ENCODE peak calls at places on chromosomes 2 and 18, in seven cellular contexts. E is thoracic aorta, H is heart right ventricle, T is GM23338, W is MM.1S, J is ovary, O is AG04450. P is an unnamed sample.

GRCh38 chr2:241363316-241363879 is 7.3 kb downstream of the FARP2 start:
- DNase-seq in O (no peak), T (no peak), W (no peak), J (no peak), E (no peak), H (no peak), P (peak; percentile 45)

GRCh38 chr2:182064024-182064880 is 78.6 kb downstream of the PPP1R1C start:
- DNase-seq in T (no peak), O (no peak), H (peak; percentile 22), W (no peak), J (no peak), E (no peak), P (no peak)

GRCh38 chr2:9294764-9295163 is 88.2 kb downstream of the ASAP2 start:
- DNase-seq in H (no peak), E (no peak), J (no peak), O (no peak), T (no peak), W (no peak), P (no peak)

GRCh38 chr2:36044389-36044788 is 311.2 kb upstream of the CRIM1 start:
- DNase-seq in E (no peak), H (no peak), T (no peak), O (no peak), W (no peak), J (no peak), P (no peak)

GRCh38 chr18:11533942-11534496 is 75.4 kb upstream of the SLC35G4 start:
- DNase-seq in O (no peak), T (peak; percentile 18), W (no peak), J (no peak), H (no peak), E (no peak), P (no peak)

GRCh38 chr2:175627405-175627804 is 374.7 kb downstream of the LNPK start:
- DNase-seq in O (no peak), H (no peak), T (no peak), J (no peak), E (no peak), W (no peak), P (no peak)

GRCh38 chr18:10579079-10579867 is 53.4 kb downstream of the NAPG start:
- DNase-seq in O (peak; percentile 27), H (no peak), T (no peak), E (no peak), W (no peak), J (no peak), P (no peak)

GRCh38 chr18:74310411-74310810 is 5.2 kb upstream of the C18orf63 start:
- DNase-seq in W (no peak), O (no peak), H (no peak), E (no peak), T (peak; percentile 68), J (no peak), P (peak; percentile 35)

GRCh38 chr2:157838442-157839161 is 37.5 kb downstream of the ACVR1 start:
- DNase-seq in W (no peak), T (peak; percentile 38), E (peak; percentile 7), J (peak; percentile 36), O (peak; percentile 57), H (peak; percentile 25), P (no peak)

GRCh38 chr2:238694136-238694755 is 153.6 kb upstream of the TWIST2 start:
- DNase-seq in E (no peak), J (no peak), T (no peak), H (no peak), W (no peak), O (no peak), P (no peak)

GRCh38 chr2:25187729-25188350 is 19.5 kb upstream of the POMC start:
- DNase-seq in E (no peak), O (no peak), W (no peak), H (no peak), T (no peak), J (no peak), P (no peak)

GRCh38 chr18:79816981-79817606 is 19.4 kb downstream of the KCNG2 start:
- DNase-seq in E (no peak), H (no peak), O (no peak), T (no peak), W (no peak), J (no peak), P (no peak)

GRCh38 chr2:171227066-171227782 is 66.5 kb upstream of the TLK1 start:
- DNase-seq in T (no peak), J (no peak), H (no peak), W (no peak), E (no peak), O (no peak), P (no peak)

GRCh38 chr2:239257511-239257937 is 143.3 kb downstream of the HDAC4 start:
- DNase-seq in E (no peak), T (no peak), W (peak; percentile 28), H (no peak), O (peak; percentile 70), J (no peak), P (no peak)

GRCh38 chr2:174577967-174578589 is 19.5 kb downstream of the WIPF1 start:
- DNase-seq in O (peak; percentile 26), W (peak; percentile 61), E (no peak), H (no peak), J (no peak), T (peak; percentile 61), P (peak; percentile 72)

GRCh38 chr18:13379062-13379800 is 160.7 kb downstream of the LDLRAD4 start:
- DNase-seq in E (no peak), J (no peak), O (no peak), W (no peak), T (no peak), H (no peak), P (no peak)

GRCh38 chr2:164014068-164014577 is 278.3 kb upstream of the FIGN start:
- DNase-seq in O (no peak), E (no peak), H (no peak), W (no peak), J (no peak), T (peak; percentile 10), P (no peak)

GRCh38 chr2:136075466-136075865 is 42.5 kb downstream of the CXCR4 start:
- DNase-seq in O (no peak), W (no peak), H (no peak), E (no peak), J (no peak), T (no peak), P (no peak)

GRCh38 chr18:76956648-76957047 is 134.3 kb downstream of the ZNF236 start:
- DNase-seq in O (no peak), W (no peak), E (no peak), H (no peak), T (no peak), J (no peak), P (no peak)

GRCh38 chr2:31122133-31122532 is 16.1 kb downstream of the GALNT14 start:
- DNase-seq in J (no peak), E (no peak), T (no peak), W (no peak), O (no peak), H (no peak), P (no peak)

GRCh38 chr2:101864426-101864825 is 127.3 kb upstream of the IL1R2 start:
- DNase-seq in W (no peak), H (no peak), T (no peak), E (no peak), O (no peak), J (no peak), P (no peak)

DNA sequence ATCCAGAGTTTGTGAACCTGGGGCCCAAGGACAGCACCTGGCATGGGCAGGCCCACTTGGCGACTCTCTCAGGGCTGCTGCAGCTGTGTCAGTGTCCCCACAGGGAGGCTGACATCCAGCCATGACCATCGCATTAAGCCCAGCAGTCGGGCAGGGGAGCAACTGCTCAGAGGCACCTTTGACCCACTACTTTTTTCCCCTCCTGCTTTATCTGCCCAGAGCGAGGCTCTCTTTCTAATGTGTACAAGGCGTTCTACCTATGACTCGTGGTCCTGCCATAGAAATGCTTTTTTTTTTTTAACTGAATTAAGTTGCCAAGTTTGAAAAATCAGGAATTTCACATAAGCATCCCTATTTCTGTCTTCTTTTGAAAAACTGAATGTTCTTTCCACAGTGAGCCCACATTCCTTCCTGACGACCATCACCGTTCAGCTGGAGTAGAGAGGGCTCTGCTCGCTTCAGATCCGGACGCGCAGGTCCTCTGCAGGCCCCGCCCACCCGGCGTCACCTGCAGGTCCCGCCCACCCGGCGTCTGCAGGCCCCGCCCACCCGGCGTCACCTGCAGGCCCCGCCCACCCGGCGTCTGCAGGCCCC is 403 bp upstream of the CLUL1 start:
- DNase-seq in E (no peak), J (peak; percentile 66), H (no peak), O (no peak), T (peak; percentile 85), W (peak; percentile 76), P (peak; percentile 81)
- H3K4me3 ChIP-seq in E (no peak overlapping the region), J (no peak overlapping the region), H (no peak overlapping the region), O (no peak overlapping the region), T (peak overlapping the region; percentile 37), W (peak overlapping the region; percentile 48), P (no peak overlapping the region)

GRCh38 chr2:226983891-226984290 is 148.0 kb downstream of the RHBDD1 start:
- DNase-seq in E (no peak), W (no peak), J (no peak), O (no peak), T (no peak), H (no peak), P (no peak)

GRCh38 chr2:226981731-226982373 is 146.0 kb downstream of the RHBDD1 start:
- DNase-seq in E (no peak), T (no peak), O (no peak), H (no peak), W (no peak), J (no peak), P (no peak)

GRCh38 chr2:226977775-226978190 is 141.9 kb downstream of the RHBDD1 start:
- DNase-seq in O (peak; percentile 23), H (no peak), E (no peak), W (no peak), J (no peak), T (no peak), P (no peak)

GRCh38 chr2:226978300-226978699 is 142.4 kb downstream of the RHBDD1 start:
- DNase-seq in T (no peak), H (no peak), J (no peak), W (no peak), E (no peak), O (no peak), P (no peak)

GRCh38 chr2:226979004-226979403 is 143.2 kb downstream of the RHBDD1 start:
- DNase-seq in E (no peak), T (peak; percentile 25), O (no peak), W (no peak), H (no peak), J (no peak), P (no peak)
- TF ChIP-seq CTCF in E (no peak), T (no peak), O (peak; percentile 1), W (no peak), H (no peak), J (no peak), P (no peak)

GRCh38 chr18:57737661-57738060 is 65.5 kb downstream of the ATP8B1 start:
- DNase-seq in W (no peak), O (peak; percentile 96), H (peak; percentile 39), J (peak; percentile 46), T (no peak), E (peak; percentile 75), P (no peak)
- H3K4me3 ChIP-seq in W (no peak overlapping the region), O (peak overlapping the region; percentile 18), H (no peak overlapping the region), J (no peak overlapping the region), T (no peak overlapping the region), E (no peak overlapping the region), P (no peak overlapping the region)

GRCh38 chr2:79855264-79856006 is 342.6 kb downstream of the CTNNA2 start:
- DNase-seq in J (no peak), W (no peak), H (no peak), O (no peak), T (peak; percentile 74), E (no peak), P (no peak)
- TF ChIP-seq CTCF in J (no peak), W (peak; percentile 21), H (no peak), O (peak; percentile 57), T (peak; percentile 71), E (no peak), P (no peak)